ENCODE peak calls at places on chromosomes 12 and 14, in five cellular contexts. P is neural progenitor cell, J is GM23248, S is fibroblast of lung, N is keratinocyte. H is an unnamed sample.

GRCh38 chr12:92467886-92468285 is 234.9 kb upstream of the PLEKHG7 start:
- DNase-seq in P (no peak), S (no peak), J (no peak), N (no peak), H (peak; percentile 50)

GRCh38 chr14:22906073-22906472 is 12.9 kb downstream of the RBM23 start:
- DNase-seq in P (no peak), S (no peak), N (no peak), J (no peak), H (no peak)

GRCh38 chr12:108914031-108914630 is 34.2 kb downstream of the DAO start:
- DNase-seq in P (no peak), J (peak; percentile 67), S (peak; percentile 22), N (no peak), H (no peak)

GRCh38 chr14:58292192-58292591 is 6.2 kb upstream of the ARID4A start:
- DNase-seq in J (peak; percentile 65), N (no peak), S (no peak), P (no peak), H (no peak)

GRCh38 chr12:6249580-6249979 is 49.4 kb downstream of the CD9 start:
- DNase-seq in J (no peak), S (no peak), N (no peak), P (no peak), H (no peak)

GRCh38 chr14:71388862-71389261 is 481.6 kb downstream of the PCNX1 start:
- DNase-seq in J (no peak), S (no peak), P (no peak), N (no peak), H (no peak)

GRCh38 chr14:67729072-67729561 is 27.4 kb downstream of the RDH12 start:
- DNase-seq in N (no peak), P (peak; percentile 71), J (no peak), S (no peak), H (peak; percentile 58)

GRCh38 chr14:42057176-42057575 is 450.5 kb downstream of the LRFN5 start:
- DNase-seq in N (no peak), J (peak; percentile 19), P (no peak), S (peak; percentile 32), H (peak; percentile 24)

GRCh38 chr12:80241576-80242273 is 142.4 kb downstream of the OTOGL start:
- DNase-seq in J (peak; percentile 44), N (no peak), P (no peak), S (peak; percentile 10), H (no peak)

GRCh38 chr12:22458301-22458917 is 85.9 kb downstream of the C2CD5 start:
- DNase-seq in N (no peak), S (no peak), P (no peak), J (no peak), H (no peak)

GRCh38 chr14:104655128-104655848 is 34.1 kb upstream of the INF2 start:
- DNase-seq in N (no peak), S (no peak), P (no peak), J (no peak), H (no peak)

GRCh38 chr14:90087433-90087832 is 25.6 kb downstream of the KCNK13 start:
- DNase-seq in J (peak; percentile 75), S (peak; percentile 55), N (no peak), P (no peak), H (no peak)

GRCh38 chr14:41785696-41786095 is 179.0 kb downstream of the LRFN5 start:
- DNase-seq in N (no peak), P (peak; percentile 50), J (no peak), S (no peak), H (no peak)

GRCh38 chr12:94941440-94941862 is 62.0 kb downstream of the NDUFA12 start:
- DNase-seq in S (peak; percentile 82), J (peak; percentile 98), N (peak; percentile 72), P (peak; percentile 11), H (peak; percentile 35)

GRCh38 chr14:72023128-72024042 is 91.2 kb downstream of the RGS6 start:
- DNase-seq in P (no peak), N (peak; percentile 23), J (peak; percentile 15), S (no peak), H (no peak)

GRCh38 chr12:52378091-52378490 is 7.4 kb downstream of the KRT84 start:
- DNase-seq in N (no peak), S (no peak), P (no peak), J (no peak), H (no peak)

GRCh38 chr12:77645966-77646598 is 184.6 kb upstream of the NAV3 start:
- DNase-seq in N (no peak), S (no peak), J (no peak), P (peak; percentile 72), H (no peak)

GRCh38 chr12:11500222-11500860 is 105.0 kb upstream of the PRB2 start:
- DNase-seq in J (peak; percentile 78), N (peak; percentile 7), P (peak; percentile 97), S (peak; percentile 59), H (peak; percentile 95)

GRCh38 chr14:105849933-105850626 is 323.7 kb downstream of the TMEM121 start:
- DNase-seq in S (no peak), J (no peak), N (no peak), P (no peak), H (no peak)

GRCh38 chr12:53231859-53232640 is at the start of gene RARG:
- DNase-seq in N (no peak), S (peak; percentile 43), P (peak; percentile 72), J (peak; percentile 87), H (peak; percentile 81)

GRCh38 chr14:77098470-77099353 is 654 bp downstream of the CIPC start:
- DNase-seq in P (peak; percentile 50), J (peak; percentile 57), S (no peak), N (no peak), H (peak; percentile 58)

GRCh38 chr12:53098982-53099651 is 1.6 kb downstream of the IGFBP6 start:
- DNase-seq in P (peak; percentile 84), J (peak; percentile 97), S (peak; percentile 98), N (peak; percentile 84), H (peak; percentile 92)

GRCh38 chr12:120573560-120573959 is 7.6 kb downstream of the POP5 start:
- DNase-seq in N (no peak), S (no peak), J (no peak), P (no peak), H (no peak)

GRCh38 chr14:103056322-103057027 is 874 bp downstream of the CDC42BPB start:
- DNase-seq in S (peak; percentile 61), J (peak; percentile 70), P (peak; percentile 78), N (no peak), H (peak; percentile 87)

GRCh38 chr12:75766263-75767160 is 255.1 kb upstream of the KRR1 start:
- DNase-seq in N (peak; percentile 59), J (peak; percentile 74), P (no peak), S (peak; percentile 70), H (no peak)

GRCh38 chr14:87656315-87656714 is 336.7 kb downstream of the GALC start:
- DNase-seq in P (no peak), N (no peak), J (peak; percentile 6), S (no peak), H (no peak)

GRCh38 chr12:132623072-132623869 is 4.7 kb downstream of the P2RX2 start:
- DNase-seq in N (no peak), S (no peak), J (no peak), P (no peak), H (no peak)

DNA sequence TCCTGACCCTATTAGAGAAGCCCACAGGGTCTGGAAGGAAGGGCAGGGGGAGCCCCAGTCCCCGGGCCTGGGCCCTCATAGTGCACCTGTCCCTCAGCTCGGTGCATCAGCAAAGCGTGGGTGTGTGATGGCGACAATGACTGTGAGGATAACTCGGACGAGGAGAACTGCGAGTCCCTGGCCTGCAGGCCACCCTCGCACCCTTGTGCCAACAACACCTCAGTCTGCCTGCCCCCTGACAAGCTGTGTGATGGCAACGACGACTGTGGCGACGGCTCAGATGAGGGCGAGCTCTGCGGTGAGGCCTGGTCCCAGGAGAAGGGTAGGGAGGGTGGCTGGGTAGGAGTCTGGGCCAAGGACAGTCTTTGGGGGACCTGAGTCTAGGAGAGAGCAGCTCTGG is 26.3 kb upstream of the LRP1-AS start:
- DNase-seq in P (no peak), N (no peak), S (no peak), J (no peak), H (no peak)
- H3K4me1 ChIP-seq in P (no peaks in the 10 kb centered on the region), N (peaks cover 48% of the 10 kb centered on the region), S (peaks cover 14% of the 10 kb centered on the region), J (peaks cover 14% of the 10 kb centered on the region), H (no peaks in the 10 kb centered on the region)

DNA sequence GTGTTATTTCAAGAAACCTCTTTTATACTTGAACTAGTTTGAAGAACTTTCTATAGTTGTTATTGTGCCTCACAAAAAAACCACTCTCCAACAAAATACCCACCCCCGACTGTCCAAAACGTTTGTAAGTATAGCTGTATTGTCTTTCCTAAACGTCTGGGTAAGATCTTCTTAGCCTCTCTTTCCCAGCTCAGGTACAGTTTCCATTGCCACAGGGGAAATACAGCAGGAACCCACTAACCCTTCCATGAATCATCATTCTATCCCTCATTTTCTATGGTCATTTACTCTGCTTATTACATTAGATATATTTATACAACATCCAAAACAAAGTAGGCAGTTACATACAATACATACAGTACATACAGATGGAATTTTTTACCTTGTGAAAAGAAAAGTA is 70.8 kb downstream of the ZFC3H1 start:
- DNase-seq in J (no peak), S (no peak), N (no peak), P (no peak), H (no peak)
- H2AFZ ChIP-seq in J (no peak overlapping the region), S (no peak overlapping the region), N (peak overlapping the region; percentile 44), P (no peak overlapping the region), H (no peak overlapping the region)

GRCh38 chr12:114691196-114691595 is 7.2 kb upstream of the TBX3 start:
- DNase-seq in P (peak; percentile 17), J (no peak), S (peak; percentile 54), N (no peak), H (no peak)

GRCh38 chr12:114694436-114695304 is 10.7 kb upstream of the TBX3 start:
- DNase-seq in N (no peak), S (no peak), P (peak; percentile 15), J (no peak), H (no peak)

GRCh38 chr12:114693532-114693931 is 9.6 kb upstream of the TBX3 start:
- DNase-seq in J (no peak), P (no peak), N (no peak), S (no peak), H (no peak)

GRCh38 chr12:114691810-114692557 is 8.0 kb upstream of the TBX3 start:
- DNase-seq in P (peak; percentile 52), J (no peak), S (peak; percentile 61), N (no peak), H (no peak)

GRCh38 chr12:114692558-114693531 is 8.9 kb upstream of the TBX3 start:
- DNase-seq in N (no peak), S (peak; percentile 72), P (peak; percentile 60), J (peak; percentile 71), H (peak; percentile 80)
- TF ChIP-seq EZH2 in N (no peak), S (no peak), P (peak; percentile 98), J (peak; percentile 33), H (peak; percentile 39)

GRCh38 chr14:61453103-61453767 is 131.9 kb downstream of the PRKCH start:
- DNase-seq in P (no peak), J (no peak), S (no peak), N (no peak), H (no peak)
- H3K4me1 ChIP-seq in P (peaks cover 14% of the 10 kb centered on the region), J (no peaks in the 10 kb centered on the region), S (no peaks in the 10 kb centered on the region), N (no peaks in the 10 kb centered on the region), H (no peaks in the 10 kb centered on the region)

GRCh38 chr14:84228702-84229101 is 1301.2 kb upstream of the FLRT2 start:
- DNase-seq in J (no peak), S (peak; percentile 17), N (no peak), P (no peak), H (no peak)
- H2AFZ ChIP-seq in J (no peak overlapping the region), S (no peak overlapping the region), N (no peak overlapping the region), P (no peak overlapping the region), H (no peak overlapping the region)